ENCODE peak calls at places on chromosomes 5 and 9, in nine cellular contexts. U is right cardiac atrium, L is IMR-90, Z is astrocyte, F is heart left ventricle, G is GM23248, O is A549, N is breast epithelium, B is lower lobe of right lung. T is an unnamed sample. For H3K4me1, the result is how much of the 10 kb centered on the place peaks cover.

GRCh38 chr9:92637331-92637730 is 32.6 kb downstream of the IPPK start:
- DNase-seq in U (no peak), L (no peak), Z (no peak), F (no peak), G (no peak), O (no peak), N (no peak), B (peak), T (no peak)

GRCh38 chr9:14086495-14086894 is 227.4 kb downstream of the NFIB start:
- DNase-seq in U (no peak), L (no peak), Z (no peak), F (no peak), G (no peak), O (no peak), N (no peak), B (no peak), T (no peak)

GRCh38 chr5:163915481-163915961 is 410.1 kb downstream of the MAT2B start:
- DNase-seq in U (no peak), L (peak), Z (peak), F (no peak), G (no peak), O (no peak), N (no peak), B (peak), T (no peak)

GRCh38 chr5:50786073-50786472 is 119.6 kb downstream of the PARP8 start:
- DNase-seq in U (no peak), L (no peak), Z (no peak), F (no peak), G (no peak), O (no peak), N (no peak), B (no peak), T (no peak)

GRCh38 chr5:154714271-154714986 is 40.7 kb upstream of the LARP1 start:
- DNase-seq in U (no peak), L (peak), Z (peak), F (no peak), G (peak), O (no peak), N (no peak), B (peak), T (no peak)

GRCh38 chr5:160352308-160352707 is 18.1 kb downstream of the C1QTNF2 start:
- DNase-seq in U (no peak), L (no peak), Z (no peak), F (no peak), G (no peak), O (no peak), N (no peak), B (no peak), T (no peak)

GRCh38 chr5:58460727-58461286 is 921 bp upstream of the PLK2 start:
- DNase-seq in U (peak), L (peak), Z (peak), F (peak), G (peak), O (peak), N (peak), B (peak), T (peak)

GRCh38 chr5:84433461-84433860 is 48.8 kb upstream of the EDIL3 start:
- DNase-seq in U (no peak), L (peak), Z (peak), F (no peak), G (peak), O (no peak), N (no peak), B (no peak), T (no peak)

GRCh38 chr9:133005221-133005760 is 25.5 kb upstream of the GTF3C5 start:
- DNase-seq in U (no peak), L (no peak), Z (no peak), F (no peak), G (no peak), O (no peak), N (peak), B (peak), T (no peak)

GRCh38 chr5:180194410-180195345 is 14.3 kb downstream of the RASGEF1C start:
- DNase-seq in U (no peak), L (no peak), Z (no peak), F (no peak), G (no peak), O (no peak), N (no peak), B (no peak), T (no peak)

GRCh38 chr5:78889759-78890158 is 95.4 kb downstream of the ARSB start:
- DNase-seq in U (no peak), L (peak), Z (peak), F (no peak), G (peak), O (peak), N (no peak), B (no peak), T (no peak)

GRCh38 chr5:78888580-78889187 is 96.4 kb downstream of the ARSB start:
- DNase-seq in U (peak), L (no peak), Z (no peak), F (peak), G (peak), O (no peak), N (no peak), B (peak), T (no peak)

GRCh38 chr5:78890663-78891379 is 94.3 kb downstream of the ARSB start:
- DNase-seq in U (no peak), L (no peak), Z (no peak), F (no peak), G (no peak), O (no peak), N (no peak), B (no peak), T (no peak)

GRCh38 chr5:78886650-78887230 is 98.4 kb downstream of the ARSB start:
- DNase-seq in U (no peak), L (peak), Z (no peak), F (no peak), G (peak), O (peak), N (no peak), B (no peak), T (no peak)

DNA sequence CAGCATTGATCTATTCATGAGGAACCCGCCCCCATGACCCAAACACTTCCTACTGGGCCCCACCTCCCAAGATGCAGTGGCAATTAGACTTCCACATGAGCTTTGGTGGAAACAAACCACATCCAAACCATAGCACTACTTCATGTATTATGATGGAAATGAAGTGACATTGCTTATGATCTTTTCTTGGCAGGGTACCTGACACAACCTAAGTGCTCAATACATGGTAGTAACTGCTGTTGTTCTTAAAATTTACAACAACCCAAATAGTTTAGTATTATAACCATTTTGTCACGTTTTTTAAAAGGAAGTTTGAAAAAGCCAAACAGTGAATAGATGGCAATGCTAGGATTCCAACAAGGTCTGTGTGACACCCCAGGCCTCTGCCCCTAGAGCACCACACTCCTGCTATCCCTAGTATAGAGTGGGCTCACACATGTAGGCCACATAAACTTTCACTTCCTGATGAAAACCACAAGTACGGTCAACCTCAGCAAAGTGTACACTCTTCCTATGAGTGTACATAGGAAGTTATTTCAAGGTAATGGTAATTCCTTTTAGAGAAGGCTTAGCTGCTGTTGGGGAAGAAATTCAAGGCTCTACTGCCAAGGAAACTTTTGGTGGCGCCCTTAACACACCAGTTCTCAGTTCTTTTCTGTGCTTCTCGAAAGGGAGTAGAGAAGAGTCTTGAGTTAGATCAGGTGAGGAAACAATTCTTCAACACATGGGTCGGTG is 97.6 kb downstream of the ARSB start:
- DNase-seq in U (no peak), L (peak), Z (no peak), F (no peak), G (no peak), O (no peak), N (no peak), B (no peak), T (no peak)
- H3K4me1 ChIP-seq in U (under half), L (under half), Z (under half), F (under half), G (under half), O (under half), N (under half), B (under half), T (under half)

DNA sequence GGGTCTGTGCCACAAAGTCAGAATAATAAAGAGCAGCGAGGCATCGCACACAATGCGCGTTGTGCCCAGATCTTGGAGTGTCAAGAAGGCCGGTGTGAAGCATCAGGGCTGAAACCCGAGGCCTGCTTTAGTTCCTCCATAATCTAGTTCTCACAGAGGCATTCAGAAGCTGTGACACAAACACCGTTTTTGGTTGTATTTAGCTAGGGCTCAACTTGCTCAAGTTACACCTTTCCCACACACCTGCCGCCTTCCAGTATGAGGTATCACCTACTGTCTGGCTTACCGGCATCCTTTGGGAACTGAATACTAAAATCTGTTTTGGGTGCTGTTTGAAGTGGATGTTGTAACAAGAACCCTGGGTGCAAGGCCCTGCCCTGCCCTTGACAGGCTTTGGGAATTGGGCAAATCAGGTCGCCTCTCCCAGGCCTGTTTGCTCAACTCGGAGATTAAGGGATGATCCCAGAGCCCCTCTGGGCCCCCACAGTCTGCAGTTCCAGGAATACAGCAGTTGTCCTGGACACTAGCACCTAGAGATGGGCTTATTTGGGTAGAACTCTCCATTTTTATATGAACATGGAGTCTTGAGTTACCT is 27.0 kb downstream of the SLC25A25 start:
- DNase-seq in U (no peak), L (no peak), Z (no peak), F (no peak), G (no peak), O (no peak), N (no peak), B (peak), T (no peak)
- H3K4me1 ChIP-seq in U (under half), L (under half), Z (half or more), F (half or more), G (under half), O (under half), N (half or more), B (half or more), T (half or more)

GRCh38 chr5:132748522-132749000 is 1.3 kb downstream of the CCNI2 start:
- DNase-seq in U (no peak), L (no peak), Z (no peak), F (no peak), G (no peak), O (no peak), N (no peak), B (no peak), T (no peak)
- H3K4me1 ChIP-seq in U (under half), L (under half), Z (under half), F (under half), G (under half), O (under half), N (under half), B (under half), T (under half)

DNA sequence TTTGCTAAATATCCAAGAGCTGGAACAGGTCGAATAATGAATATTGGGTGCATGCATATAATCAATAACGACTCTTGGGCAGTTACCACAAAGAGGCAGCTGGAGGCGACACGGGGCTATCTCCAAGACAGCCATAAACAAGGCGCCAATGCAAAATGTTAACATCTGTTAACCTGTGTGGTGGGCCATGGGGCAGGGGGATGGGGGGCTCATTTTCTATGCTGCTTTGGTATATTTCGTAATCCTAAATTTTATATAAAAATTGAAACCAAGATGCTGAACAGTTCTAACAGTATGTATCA is 1.3 kb upstream of the RNF44 start:
- DNase-seq in U (no peak), L (no peak), Z (no peak), F (no peak), G (no peak), O (no peak), N (no peak), B (no peak), T (no peak)
- H3K4me1 ChIP-seq in U (under half), L (under half), Z (under half), F (half or more), G (under half), O (under half), N (under half), B (half or more), T (under half)

GRCh38 chr5:69367697-69368279 is 1.5 kb downstream of the AK6 start:
- DNase-seq in U (no peak), L (no peak), Z (no peak), F (no peak), G (no peak), O (no peak), N (no peak), B (no peak), T (no peak)

GRCh38 chr5:69360442-69360841 is 8.9 kb downstream of the AK6 start:
- DNase-seq in U (no peak), L (no peak), Z (no peak), F (no peak), G (no peak), O (no peak), N (no peak), B (no peak), T (no peak)

GRCh38 chr5:69364414-69364813 is 4.9 kb downstream of the AK6 start:
- DNase-seq in U (no peak), L (peak), Z (no peak), F (no peak), G (peak), O (peak), N (no peak), B (no peak), T (no peak)

GRCh38 chr5:69368458-69369368 is 607 bp downstream of the AK6 start:
- DNase-seq in U (no peak), L (peak), Z (peak), F (no peak), G (peak), O (peak), N (no peak), B (no peak), T (no peak)

GRCh38 chr5:69364850-69365249 is 4.5 kb downstream of the AK6 start:
- DNase-seq in U (no peak), L (no peak), Z (peak), F (no peak), G (peak), O (no peak), N (no peak), B (no peak), T (no peak)
- H3K4me1 ChIP-seq in U (under half), L (under half), Z (under half), F (under half), G (under half), O (under half), N (under half), B (under half), T (under half)

DNA sequence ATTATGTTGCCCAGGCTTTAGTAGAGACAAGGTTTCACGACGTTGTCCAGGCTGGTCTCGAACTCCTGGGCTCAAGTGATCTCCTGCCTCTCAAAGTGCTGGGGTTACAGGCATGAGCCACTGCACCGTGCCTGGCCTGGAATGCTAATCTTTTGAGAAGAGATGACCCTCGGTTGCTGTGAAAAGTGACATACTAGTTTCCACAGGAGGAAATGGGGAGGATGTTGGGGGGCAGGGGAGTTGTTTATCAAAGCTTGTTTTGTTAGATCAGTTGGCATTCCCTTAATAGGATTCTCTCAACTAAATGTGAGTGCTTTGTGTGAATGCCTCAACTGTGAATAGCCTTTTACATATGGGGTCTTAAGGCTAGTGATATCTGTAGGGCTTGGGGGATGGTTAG is 16.4 kb upstream of the MATR3 start:
- DNase-seq in U (no peak), L (no peak), Z (no peak), F (no peak), G (no peak), O (no peak), N (no peak), B (no peak), T (no peak)
- H3K4me1 ChIP-seq in U (under half), L (under half), Z (under half), F (under half), G (under half), O (half or more), N (under half), B (under half), T (half or more)

GRCh38 chr9:87615547-87616148 is 110.3 kb upstream of the CTSL start:
- DNase-seq in U (no peak), L (no peak), Z (peak), F (no peak), G (no peak), O (no peak), N (no peak), B (no peak), T (no peak)

GRCh38 chr9:87610200-87611155 is 112.8 kb downstream of the DAPK1 start:
- DNase-seq in U (no peak), L (peak), Z (peak), F (no peak), G (no peak), O (no peak), N (no peak), B (no peak), T (no peak)

GRCh38 chr9:87612536-87612935 is 113.4 kb upstream of the CTSL start:
- DNase-seq in U (no peak), L (no peak), Z (no peak), F (no peak), G (no peak), O (no peak), N (no peak), B (no peak), T (no peak)

GRCh38 chr9:87614402-87614801 is 111.5 kb upstream of the CTSL start:
- DNase-seq in U (no peak), L (no peak), Z (no peak), F (no peak), G (no peak), O (no peak), N (no peak), B (no peak), T (no peak)

DNA sequence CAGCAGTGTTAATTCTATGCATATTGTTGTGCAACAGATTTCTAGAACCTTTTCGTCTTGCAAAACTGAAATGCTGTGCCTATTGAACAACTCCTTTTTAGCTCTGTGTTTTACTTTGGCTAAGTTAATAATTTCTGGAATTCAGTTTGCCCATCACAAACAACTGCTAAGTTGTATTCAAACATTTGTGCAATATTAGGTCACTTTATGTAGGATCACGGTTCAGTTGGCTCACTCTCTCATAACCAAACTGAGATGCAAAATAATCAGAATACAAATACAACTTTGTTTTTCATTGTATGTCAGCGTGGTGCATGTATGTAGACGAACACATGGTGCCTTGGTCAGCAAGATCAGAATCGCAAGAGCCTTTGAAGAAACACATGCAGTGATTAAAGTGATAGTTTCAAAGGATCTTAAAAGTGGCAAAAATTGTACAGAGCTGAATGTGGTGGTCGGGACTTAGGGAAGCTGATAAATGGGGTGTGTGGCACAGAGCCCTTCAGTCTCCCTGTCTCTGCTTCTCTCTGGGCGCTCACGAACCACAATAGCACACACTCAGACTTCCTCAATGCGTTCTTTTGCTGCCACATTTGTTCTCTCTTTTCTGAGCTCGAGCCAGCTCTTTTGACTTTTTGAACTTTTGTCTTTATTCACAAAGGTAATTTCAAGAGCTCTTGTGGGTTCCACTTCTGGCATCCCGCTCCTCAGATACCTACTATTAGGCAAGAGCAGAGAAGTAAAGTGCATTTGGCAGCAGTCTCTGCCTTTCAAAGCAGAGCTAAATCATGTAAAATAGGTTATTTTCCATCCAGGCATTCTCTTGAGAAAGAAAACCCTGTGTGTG is 112.4 kb upstream of the CTSL start:
- DNase-seq in U (no peak), L (no peak), Z (no peak), F (no peak), G (no peak), O (peak), N (no peak), B (no peak), T (no peak)
- H3K4me1 ChIP-seq in U (under half), L (under half), Z (under half), F (under half), G (under half), O (half or more), N (under half), B (half or more), T (under half)

GRCh38 chr5:165161204-165161603 is 1655.8 kb downstream of the MAT2B start:
- DNase-seq in U (no peak), L (no peak), Z (no peak), F (no peak), G (no peak), O (peak), N (no peak), B (no peak), T (no peak)
- H3K4me1 ChIP-seq in U (under half), L (under half), Z (under half), F (under half), G (under half), O (under half), N (under half), B (under half), T (under half)

DNA sequence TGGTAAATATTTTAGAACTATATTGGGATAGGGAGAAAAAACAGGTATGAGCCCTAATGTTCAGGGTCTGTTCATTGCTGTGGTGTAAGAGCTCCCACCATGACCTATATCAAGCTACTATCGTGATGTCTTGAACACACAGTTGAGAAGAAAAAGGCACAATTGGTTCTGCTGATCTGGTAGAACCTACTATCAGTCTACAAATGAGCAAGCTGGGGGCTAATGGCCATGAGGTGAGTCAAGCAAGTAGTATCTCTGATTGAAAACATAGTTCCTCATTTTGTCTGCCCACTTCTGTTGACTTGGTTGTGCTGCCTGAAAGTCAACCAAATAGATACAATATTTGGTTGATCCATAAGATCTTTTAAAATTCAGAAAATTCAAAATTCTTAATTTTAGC is 1026.3 kb downstream of the CDH12 start:
- DNase-seq in U (no peak), L (no peak), Z (no peak), F (no peak), G (no peak), O (no peak), N (no peak), B (no peak), T (no peak)
- H3K4me1 ChIP-seq in U (under half), L (under half), Z (under half), F (under half), G (under half), O (under half), N (under half), B (under half), T (under half)